ENCODE peak calls at places on chromosomes 13 and 19, in nine cellular contexts. H is lower lobe of right lung, S is transverse colon, E is PC-3, Y is upper lobe of right lung, J is body of pancreas, I is heart left ventricle, A is adrenal gland, G is MM.1S. W is an unnamed sample.
A peak's percentile ranks its signal among the peaks of the same experiment; 100 is the strongest.

GRCh38 chr13:77207943-77208342 is 119.0 kb downstream of the MYCBP2 start:
- DNase-seq in H (no peak), S (no peak), E (peak; percentile 10), Y (no peak), J (no peak), I (no peak), A (no peak), G (no peak), W (no peak)

GRCh38 chr19:2461751-2462634 is 5.2 kb upstream of the LMNB2 start:
- DNase-seq in H (peak; percentile 58), S (peak; percentile 54), E (peak; percentile 81), Y (peak; percentile 79), J (peak; percentile 38), I (peak; percentile 59), A (peak; percentile 58), G (peak; percentile 61), W (no peak)

GRCh38 chr19:40366697-40367561 is 18.4 kb downstream of the PLD3 start:
- DNase-seq in H (peak; percentile 79), S (no peak), E (no peak), Y (peak; percentile 82), J (no peak), I (no peak), A (no peak), G (no peak), W (peak; percentile 56)

GRCh38 chr13:110560606-110561334 is 752 bp downstream of the RAB20 start:
- DNase-seq in H (no peak), S (peak; percentile 38), E (peak; percentile 26), Y (no peak), J (peak; percentile 77), I (no peak), A (no peak), G (peak; percentile 7), W (peak; percentile 37)

GRCh38 chr19:7397687-7398086 is 49.0 kb downstream of the ARHGEF18 start:
- DNase-seq in H (no peak), S (no peak), E (peak; percentile 95), Y (no peak), J (no peak), I (no peak), A (no peak), G (no peak), W (peak; percentile 41)

GRCh38 chr19:47093841-47094240 is 19.7 kb downstream of the ZC3H4 start:
- DNase-seq in H (no peak), S (no peak), E (no peak), Y (no peak), J (no peak), I (no peak), A (no peak), G (no peak), W (peak; percentile 33)

GRCh38 chr19:58034476-58034790 is 608 bp downstream of the ZSCAN1 start:
- DNase-seq in H (no peak), S (no peak), E (no peak), Y (no peak), J (no peak), I (no peak), A (no peak), G (no peak), W (no peak)

GRCh38 chr13:40394304-40394983 is 272.0 kb downstream of the FOXO1 start:
- DNase-seq in H (no peak), S (no peak), E (peak; percentile 35), Y (no peak), J (no peak), I (no peak), A (no peak), G (no peak), W (no peak)

DNA sequence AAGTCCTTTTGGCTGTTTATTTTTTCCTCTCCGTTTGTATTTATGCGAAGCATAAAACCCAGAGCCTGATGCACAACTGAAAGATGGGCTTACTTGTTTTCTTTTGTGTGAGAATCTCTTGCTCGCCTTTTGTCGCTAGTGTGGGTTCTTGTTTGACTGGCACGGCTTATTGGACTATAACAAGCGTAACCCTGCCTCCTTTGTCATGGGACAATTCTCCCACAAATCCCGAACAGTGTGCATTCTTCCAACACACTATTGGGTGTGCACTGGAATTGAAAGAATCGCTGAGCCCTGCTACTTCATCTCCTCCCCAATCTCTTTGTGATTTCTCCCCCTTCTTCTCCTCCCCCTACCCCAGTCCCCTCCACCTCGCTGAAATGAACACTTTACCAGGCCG is 110.8 kb downstream of the ZIC5 start:
- DNase-seq in H (no peak), S (no peak), E (no peak), Y (no peak), J (no peak), I (no peak), A (no peak), G (no peak), W (no peak)
- H3K4me1 ChIP-seq in H (no peaks in the 10 kb centered on the region), S (peaks cover 13% of the 10 kb centered on the region), E (no peaks in the 10 kb centered on the region), Y (no peaks in the 10 kb centered on the region), J (no peaks in the 10 kb centered on the region), I (no peaks in the 10 kb centered on the region), A (no peaks in the 10 kb centered on the region), G (peaks cover 25% of the 10 kb centered on the region), W (no peaks in the 10 kb centered on the region)

GRCh38 chr19:8806661-8807060 is 25.4 kb downstream of the ZNF558 start:
- DNase-seq in H (no peak), S (no peak), E (no peak), Y (no peak), J (no peak), I (no peak), A (no peak), G (no peak), W (no peak)

GRCh38 chr19:8815780-8816179 is 16.3 kb downstream of the ZNF558 start:
- DNase-seq in H (no peak), S (no peak), E (no peak), Y (no peak), J (no peak), I (no peak), A (no peak), G (no peak), W (no peak)

GRCh38 chr19:8814176-8814575 is 17.9 kb downstream of the ZNF558 start:
- DNase-seq in H (no peak), S (no peak), E (peak; percentile 61), Y (no peak), J (no peak), I (no peak), A (no peak), G (no peak), W (no peak)

DNA sequence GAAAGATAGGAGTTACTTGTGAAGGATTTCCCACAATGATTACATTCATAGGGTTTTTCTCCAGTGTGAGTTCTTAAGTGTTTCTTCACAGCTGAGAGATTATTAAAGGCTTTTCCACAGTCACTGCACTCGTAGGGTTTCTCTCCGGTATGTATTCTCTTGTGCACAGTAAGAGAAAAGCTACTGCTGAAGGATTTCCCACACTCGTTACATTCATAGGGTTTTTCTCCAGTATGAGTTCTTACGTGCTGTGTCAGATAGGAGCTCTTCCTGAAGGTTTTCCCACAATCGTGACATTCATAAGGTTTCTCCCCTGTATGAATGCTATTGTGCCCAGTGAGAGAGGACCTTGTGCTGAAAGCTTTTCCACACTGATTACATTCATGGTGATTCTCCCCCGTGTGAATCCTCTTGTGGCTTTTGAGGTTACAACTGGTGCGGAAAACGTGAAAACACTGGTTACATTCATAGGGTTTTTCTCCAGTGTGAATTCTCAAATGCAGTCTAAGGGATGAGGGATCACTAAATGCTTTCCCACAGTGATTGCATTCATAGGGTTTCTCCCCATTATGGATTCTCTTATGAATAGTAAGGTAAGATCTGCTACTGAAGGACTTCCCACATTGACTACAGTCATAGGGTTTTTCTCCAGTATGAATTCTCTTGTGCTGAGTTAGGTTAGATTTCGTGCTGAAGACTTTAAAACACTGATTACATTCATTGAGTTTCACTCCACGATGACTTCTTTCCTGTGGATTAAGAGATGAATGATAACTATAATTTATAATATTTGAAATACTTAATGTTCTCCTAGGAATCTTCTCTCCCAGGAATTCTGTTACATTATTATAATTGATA is 20.6 kb downstream of the ZNF558 start:
- DNase-seq in H (no peak), S (no peak), E (peak; percentile 10), Y (no peak), J (no peak), I (no peak), A (no peak), G (no peak), W (no peak)
- H3K9me3 ChIP-seq in H (peaks cover 100% of the 10 kb centered on the region), S (peaks cover 99% of the 10 kb centered on the region), E (peaks cover 86% of the 10 kb centered on the region), Y (peaks cover 94% of the 10 kb centered on the region), J (no peaks in the 10 kb centered on the region), I (peaks cover 100% of the 10 kb centered on the region), A (peaks cover 19% of the 10 kb centered on the region), G (no peaks in the 10 kb centered on the region), W (peaks cover 54% of the 10 kb centered on the region)

GRCh38 chr19:29263305-29264080 is 50.5 kb upstream of the UQCRFS1 start:
- DNase-seq in H (no peak), S (peak; percentile 34), E (peak; percentile 35), Y (no peak), J (peak; percentile 59), I (no peak), A (peak; percentile 41), G (peak; percentile 53), W (peak; percentile 67)

GRCh38 chr19:29259867-29260281 is 46.9 kb upstream of the UQCRFS1 start:
- DNase-seq in H (no peak), S (no peak), E (no peak), Y (no peak), J (no peak), I (no peak), A (no peak), G (no peak), W (no peak)

GRCh38 chr19:29264897-29265296 is 51.9 kb upstream of the UQCRFS1 start:
- DNase-seq in H (no peak), S (no peak), E (no peak), Y (peak; percentile 43), J (no peak), I (no peak), A (no peak), G (no peak), W (no peak)

GRCh38 chr19:29260477-29261317 is 47.7 kb upstream of the UQCRFS1 start:
- DNase-seq in H (no peak), S (no peak), E (no peak), Y (no peak), J (peak; percentile 13), I (no peak), A (peak; percentile 31), G (peak; percentile 45), W (peak; percentile 50)

DNA sequence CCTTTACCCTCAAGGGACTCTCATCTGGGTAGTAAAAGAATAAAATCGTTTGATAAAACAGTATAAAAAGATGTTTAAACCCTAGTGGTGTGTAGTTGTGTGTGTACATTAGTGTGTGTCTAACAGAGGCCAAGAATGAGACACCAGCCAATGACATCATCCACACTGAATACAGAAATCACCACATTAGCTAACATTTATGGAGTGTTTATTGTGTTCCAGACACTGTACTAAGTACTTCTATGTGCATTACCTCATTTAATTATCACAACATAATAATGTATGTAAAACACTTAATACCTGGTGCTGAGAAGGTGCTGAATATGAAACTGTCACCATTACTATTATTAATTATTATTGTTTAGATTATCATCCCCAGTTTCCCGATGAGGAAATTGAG is 49.1 kb upstream of the UQCRFS1 start:
- DNase-seq in H (no peak), S (no peak), E (no peak), Y (no peak), J (no peak), I (no peak), A (no peak), G (no peak), W (no peak)
- H3K4me1 ChIP-seq in H (no peaks in the 10 kb centered on the region), S (no peaks in the 10 kb centered on the region), E (no peaks in the 10 kb centered on the region), Y (no peaks in the 10 kb centered on the region), J (no peaks in the 10 kb centered on the region), I (no peaks in the 10 kb centered on the region), A (no peaks in the 10 kb centered on the region), G (peaks cover 5% of the 10 kb centered on the region), W (no peaks in the 10 kb centered on the region)

DNA sequence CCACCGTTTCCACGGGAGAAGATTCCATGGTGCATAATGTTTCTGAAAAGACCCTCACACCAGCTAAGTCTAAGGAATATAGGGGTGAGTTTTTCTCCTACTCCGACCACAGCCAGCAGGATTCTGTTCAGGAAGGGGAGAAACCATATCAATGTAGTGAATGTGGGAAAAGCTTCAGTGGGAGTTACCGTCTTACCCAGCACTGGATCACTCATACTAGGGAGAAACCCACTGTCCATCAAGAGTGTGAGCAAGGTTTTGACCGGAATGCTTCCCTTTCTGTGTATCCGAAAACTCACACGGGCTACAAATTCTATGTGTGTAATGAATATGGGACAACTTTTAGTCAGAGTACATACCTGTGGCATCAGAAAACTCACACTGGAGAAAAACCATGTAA is 19.1 kb downstream of the ZNF473 start:
- DNase-seq in H (no peak), S (no peak), E (no peak), Y (no peak), J (no peak), I (no peak), A (no peak), G (no peak), W (no peak)
- H3K9me3 ChIP-seq in H (peaks cover 30% of the 10 kb centered on the region), S (peaks cover 30% of the 10 kb centered on the region), E (peaks cover 36% of the 10 kb centered on the region), Y (peaks cover 8% of the 10 kb centered on the region), J (no peaks in the 10 kb centered on the region), I (peaks cover 39% of the 10 kb centered on the region), A (no peaks in the 10 kb centered on the region), G (no peaks in the 10 kb centered on the region), W (peaks cover 16% of the 10 kb centered on the region)